ENCODE peak calls at places on chromosomes 3 and 15, in seven cellular contexts. One of them, this sample, is unnamed.

GRCh38 chr3:32176989-32177701 is 61.3 kb upstream of the CMTM8 start:
- DNase-seq in fibroblast of the aortic adventitia: peak; percentile 60
- DNase-seq in SK-N-SH: peak; percentile 24
- DNase-seq in suprapubic skin: no peak
- DNase-seq in lower lobe of right lung: no peak
- DNase-seq in SJCRH30: peak; percentile 34
- DNase-seq in PC-9: peak; percentile 55
- DNase-seq in this sample: peak; percentile 54

GRCh38 chr3:158663832-158664231 is 8.6 kb downstream of the LXN start:
- DNase-seq in suprapubic skin: no peak
- DNase-seq in lower lobe of right lung: no peak
- DNase-seq in PC-9: no peak
- DNase-seq in SJCRH30: no peak
- DNase-seq in fibroblast of the aortic adventitia: no peak
- DNase-seq in SK-N-SH: no peak
- DNase-seq in this sample: no peak

GRCh38 chr3:174331095-174331802 is 527.9 kb upstream of the NAALADL2 start:
- DNase-seq in suprapubic skin: no peak
- DNase-seq in lower lobe of right lung: no peak
- DNase-seq in SJCRH30: no peak
- DNase-seq in PC-9: no peak
- DNase-seq in fibroblast of the aortic adventitia: no peak
- DNase-seq in SK-N-SH: no peak
- DNase-seq in this sample: no peak

GRCh38 chr15:77482570-77482969 is 61.9 kb downstream of the HMG20A start:
- DNase-seq in PC-9: no peak
- DNase-seq in lower lobe of right lung: no peak
- DNase-seq in fibroblast of the aortic adventitia: peak; percentile 86
- DNase-seq in suprapubic skin: no peak
- DNase-seq in SJCRH30: no peak
- DNase-seq in SK-N-SH: no peak
- DNase-seq in this sample: no peak

GRCh38 chr3:146594843-146595482 is 10.2 kb downstream of the PLSCR5 start:
- DNase-seq in suprapubic skin: no peak
- DNase-seq in SJCRH30: no peak
- DNase-seq in SK-N-SH: no peak
- DNase-seq in lower lobe of right lung: no peak
- DNase-seq in fibroblast of the aortic adventitia: peak; percentile 44
- DNase-seq in PC-9: no peak
- DNase-seq in this sample: no peak

GRCh38 chr15:68429691-68430470 is 2.1 kb downstream of the ITGA11 start:
- DNase-seq in fibroblast of the aortic adventitia: peak; percentile 35
- DNase-seq in suprapubic skin: no peak
- DNase-seq in SK-N-SH: no peak
- DNase-seq in lower lobe of right lung: no peak
- DNase-seq in PC-9: no peak
- DNase-seq in SJCRH30: no peak
- DNase-seq in this sample: no peak

GRCh38 chr3:14649466-14649865 is 2.1 kb upstream of the CCDC174 start:
- DNase-seq in lower lobe of right lung: no peak
- DNase-seq in PC-9: no peak
- DNase-seq in SJCRH30: no peak
- DNase-seq in suprapubic skin: no peak
- DNase-seq in SK-N-SH: no peak
- DNase-seq in fibroblast of the aortic adventitia: no peak
- DNase-seq in this sample: no peak

GRCh38 chr3:194262345-194263305 is 88.5 kb downstream of the CPN2 start:
- DNase-seq in lower lobe of right lung: no peak
- DNase-seq in SJCRH30: no peak
- DNase-seq in suprapubic skin: peak; percentile 20
- DNase-seq in SK-N-SH: no peak
- DNase-seq in PC-9: no peak
- DNase-seq in fibroblast of the aortic adventitia: no peak
- DNase-seq in this sample: no peak

GRCh38 chr15:36879568-36880225 is 220.7 kb downstream of the MEIS2 start:
- DNase-seq in lower lobe of right lung: no peak
- DNase-seq in suprapubic skin: no peak
- DNase-seq in SK-N-SH: no peak
- DNase-seq in PC-9: no peak
- DNase-seq in SJCRH30: no peak
- DNase-seq in fibroblast of the aortic adventitia: no peak
- DNase-seq in this sample: peak; percentile 57

GRCh38 chr3:58628823-58629562 is 37.6 kb downstream of the FAM3D start:
- DNase-seq in lower lobe of right lung: no peak
- DNase-seq in SK-N-SH: peak; percentile 33
- DNase-seq in suprapubic skin: no peak
- DNase-seq in PC-9: no peak
- DNase-seq in fibroblast of the aortic adventitia: peak; percentile 99
- DNase-seq in SJCRH30: peak; percentile 32
- DNase-seq in this sample: no peak

GRCh38 chr3:21893250-21893649 is 142.2 kb upstream of the ZNF385D start:
- DNase-seq in PC-9: no peak
- DNase-seq in fibroblast of the aortic adventitia: peak; percentile 14
- DNase-seq in SK-N-SH: no peak
- DNase-seq in SJCRH30: no peak
- DNase-seq in suprapubic skin: no peak
- DNase-seq in lower lobe of right lung: no peak
- DNase-seq in this sample: no peak

GRCh38 chr3:106534206-106534605 is 665.4 kb upstream of the CBLB start:
- DNase-seq in fibroblast of the aortic adventitia: peak; percentile 12
- DNase-seq in PC-9: peak; percentile 44
- DNase-seq in SK-N-SH: no peak
- DNase-seq in lower lobe of right lung: no peak
- DNase-seq in SJCRH30: no peak
- DNase-seq in suprapubic skin: no peak
- DNase-seq in this sample: no peak

GRCh38 chr3:38131621-38132369 is 5.1 kb downstream of the ACAA1 start:
- DNase-seq in lower lobe of right lung: peak; percentile 47
- DNase-seq in suprapubic skin: peak; percentile 65
- DNase-seq in SJCRH30: no peak
- DNase-seq in fibroblast of the aortic adventitia: peak; percentile 42
- DNase-seq in PC-9: no peak
- DNase-seq in SK-N-SH: peak; percentile 60
- DNase-seq in this sample: peak; percentile 85

GRCh38 chr15:81301815-81302399 is 22.0 kb downstream of the STARD5 start:
- DNase-seq in suprapubic skin: no peak
- DNase-seq in lower lobe of right lung: peak; percentile 75
- DNase-seq in SK-N-SH: no peak
- DNase-seq in SJCRH30: no peak
- DNase-seq in PC-9: no peak
- DNase-seq in fibroblast of the aortic adventitia: no peak
- DNase-seq in this sample: no peak

GRCh38 chr3:154142608-154143007 is 21.4 kb downstream of the ARHGEF26 start:
- DNase-seq in lower lobe of right lung: no peak
- DNase-seq in PC-9: no peak
- DNase-seq in SK-N-SH: no peak
- DNase-seq in fibroblast of the aortic adventitia: no peak
- DNase-seq in SJCRH30: no peak
- DNase-seq in suprapubic skin: no peak
- DNase-seq in this sample: no peak

GRCh38 chr15:47415539-47415971 is 301.8 kb upstream of the SEMA6D start:
- DNase-seq in PC-9: no peak
- DNase-seq in lower lobe of right lung: no peak
- DNase-seq in SJCRH30: no peak
- DNase-seq in fibroblast of the aortic adventitia: no peak
- DNase-seq in suprapubic skin: no peak
- DNase-seq in SK-N-SH: no peak
- DNase-seq in this sample: no peak

GRCh38 chr3:69282191-69282590 is 103.7 kb downstream of the FRMD4B start:
- DNase-seq in SJCRH30: no peak
- DNase-seq in fibroblast of the aortic adventitia: no peak
- DNase-seq in suprapubic skin: no peak
- DNase-seq in SK-N-SH: no peak
- DNase-seq in lower lobe of right lung: no peak
- DNase-seq in PC-9: no peak
- DNase-seq in this sample: no peak

GRCh38 chr3:107429330-107430181 is 52.3 kb downstream of the CCDC54 start:
- DNase-seq in SJCRH30: peak; percentile 92
- DNase-seq in lower lobe of right lung: peak; percentile 77
- DNase-seq in SK-N-SH: peak; percentile 82
- DNase-seq in fibroblast of the aortic adventitia: peak; percentile 86
- DNase-seq in suprapubic skin: peak; percentile 84
- DNase-seq in PC-9: peak; percentile 86
- DNase-seq in this sample: peak; percentile 88

GRCh38 chr3:122392868-122393844 is 9.2 kb downstream of the FAM162A start:
- DNase-seq in lower lobe of right lung: no peak
- DNase-seq in SK-N-SH: peak; percentile 33
- DNase-seq in SJCRH30: peak; percentile 12
- DNase-seq in fibroblast of the aortic adventitia: peak; percentile 72
- DNase-seq in PC-9: peak; percentile 9
- DNase-seq in suprapubic skin: no peak
- DNase-seq in this sample: peak; percentile 42

GRCh38 chr3:159252274-159252673 is 450.4 kb downstream of the MFSD1 start:
- DNase-seq in lower lobe of right lung: no peak
- DNase-seq in suprapubic skin: no peak
- DNase-seq in PC-9: no peak
- DNase-seq in SJCRH30: no peak
- DNase-seq in fibroblast of the aortic adventitia: peak; percentile 77
- DNase-seq in SK-N-SH: no peak
- DNase-seq in this sample: no peak

GRCh38 chr15:65980824-65981456 is 111.6 kb downstream of the RAB11A start:
- DNase-seq in suprapubic skin: no peak
- DNase-seq in PC-9: peak; percentile 68
- DNase-seq in fibroblast of the aortic adventitia: peak; percentile 78
- DNase-seq in lower lobe of right lung: peak; percentile 68
- DNase-seq in SJCRH30: peak; percentile 63
- DNase-seq in SK-N-SH: peak; percentile 66
- DNase-seq in this sample: peak; percentile 90

GRCh38 chr15:70153948-70154439 is 56.3 kb upstream of the TLE3 start:
- DNase-seq in fibroblast of the aortic adventitia: no peak
- DNase-seq in SK-N-SH: no peak
- DNase-seq in SJCRH30: no peak
- DNase-seq in lower lobe of right lung: no peak
- DNase-seq in suprapubic skin: no peak
- DNase-seq in PC-9: no peak
- DNase-seq in this sample: no peak

GRCh38 chr3:13550257-13550693 is 1.4 kb downstream of the FBLN2 start:
- DNase-seq in PC-9: no peak
- DNase-seq in lower lobe of right lung: no peak
- DNase-seq in suprapubic skin: no peak
- DNase-seq in SK-N-SH: no peak
- DNase-seq in SJCRH30: no peak
- DNase-seq in fibroblast of the aortic adventitia: no peak
- DNase-seq in this sample: no peak

GRCh38 chr3:13555753-13556152 is 6.8 kb downstream of the FBLN2 start:
- DNase-seq in SJCRH30: no peak
- DNase-seq in PC-9: no peak
- DNase-seq in SK-N-SH: no peak
- DNase-seq in suprapubic skin: no peak
- DNase-seq in lower lobe of right lung: no peak
- DNase-seq in fibroblast of the aortic adventitia: no peak
- DNase-seq in this sample: no peak

GRCh38 chr3:13553686-13554085 is 4.8 kb downstream of the FBLN2 start:
- DNase-seq in SJCRH30: no peak
- DNase-seq in SK-N-SH: no peak
- DNase-seq in suprapubic skin: no peak
- DNase-seq in lower lobe of right lung: no peak
- DNase-seq in fibroblast of the aortic adventitia: no peak
- DNase-seq in PC-9: no peak
- DNase-seq in this sample: no peak

GRCh38 chr3:13550791-13551360 is 2.0 kb downstream of the FBLN2 start:
- DNase-seq in fibroblast of the aortic adventitia: no peak
- DNase-seq in PC-9: no peak
- DNase-seq in SK-N-SH: no peak
- DNase-seq in SJCRH30: no peak
- DNase-seq in lower lobe of right lung: no peak
- DNase-seq in suprapubic skin: no peak
- DNase-seq in this sample: peak; percentile 45

GRCh38 chr3:13552855-13553652 is 4.1 kb downstream of the FBLN2 start:
- DNase-seq in PC-9: no peak
- DNase-seq in lower lobe of right lung: no peak
- DNase-seq in SJCRH30: no peak
- DNase-seq in SK-N-SH: no peak
- DNase-seq in suprapubic skin: no peak
- DNase-seq in fibroblast of the aortic adventitia: peak; percentile 64
- DNase-seq in this sample: no peak
- H3K4me3 ChIP-seq in PC-9: no peak overlapping the region
- H3K4me3 ChIP-seq in lower lobe of right lung: no peak overlapping the region
- H3K4me3 ChIP-seq in SJCRH30: no peak overlapping the region
- H3K4me3 ChIP-seq in SK-N-SH: no peak overlapping the region
- H3K4me3 ChIP-seq in suprapubic skin: peak overlapping the region; percentile 3
- H3K4me3 ChIP-seq in fibroblast of the aortic adventitia: no peak overlapping the region
- H3K4me3 ChIP-seq in this sample: no peak overlapping the region

DNA sequence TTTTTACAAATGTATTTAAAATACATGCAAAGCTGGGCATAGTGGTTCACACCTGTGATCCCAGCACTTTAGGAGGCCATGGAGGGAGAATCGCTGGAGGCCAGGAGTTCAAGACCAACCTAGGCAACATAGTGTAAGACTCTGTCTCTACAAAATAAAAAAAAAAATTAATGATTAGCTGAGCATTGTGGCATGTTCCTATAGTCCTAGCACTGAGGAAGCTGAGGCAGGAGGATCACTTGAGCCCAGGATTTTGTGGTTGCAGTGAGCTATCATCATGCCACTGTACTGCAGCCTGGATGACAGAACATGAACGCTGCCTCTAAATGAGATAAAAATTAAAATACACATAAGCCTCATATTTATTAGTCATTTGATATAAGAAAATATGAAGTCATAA is 142.8 kb downstream of the TCF12 start:
- DNase-seq in suprapubic skin: no peak
- DNase-seq in fibroblast of the aortic adventitia: no peak
- DNase-seq in PC-9: no peak
- DNase-seq in lower lobe of right lung: no peak
- DNase-seq in SJCRH30: no peak
- DNase-seq in SK-N-SH: no peak
- DNase-seq in this sample: no peak
- H3K4me3 ChIP-seq in suprapubic skin: no peak overlapping the region
- H3K4me3 ChIP-seq in fibroblast of the aortic adventitia: no peak overlapping the region
- H3K4me3 ChIP-seq in PC-9: no peak overlapping the region
- H3K4me3 ChIP-seq in lower lobe of right lung: no peak overlapping the region
- H3K4me3 ChIP-seq in SJCRH30: no peak overlapping the region
- H3K4me3 ChIP-seq in SK-N-SH: peak overlapping the region; percentile 7
- H3K4me3 ChIP-seq in this sample: no peak overlapping the region

GRCh38 chr3:133792171-133792763 is 13.3 kb upstream of the SRPRB start:
- DNase-seq in lower lobe of right lung: no peak
- DNase-seq in SJCRH30: no peak
- DNase-seq in fibroblast of the aortic adventitia: peak; percentile 7
- DNase-seq in suprapubic skin: no peak
- DNase-seq in PC-9: no peak
- DNase-seq in SK-N-SH: no peak
- DNase-seq in this sample: no peak
- H3K4me3 ChIP-seq in lower lobe of right lung: no peak overlapping the region
- H3K4me3 ChIP-seq in SJCRH30: no peak overlapping the region
- H3K4me3 ChIP-seq in fibroblast of the aortic adventitia: no peak overlapping the region
- H3K4me3 ChIP-seq in suprapubic skin: no peak overlapping the region
- H3K4me3 ChIP-seq in PC-9: no peak overlapping the region
- H3K4me3 ChIP-seq in SK-N-SH: no peak overlapping the region
- H3K4me3 ChIP-seq in this sample: no peak overlapping the region

DNA sequence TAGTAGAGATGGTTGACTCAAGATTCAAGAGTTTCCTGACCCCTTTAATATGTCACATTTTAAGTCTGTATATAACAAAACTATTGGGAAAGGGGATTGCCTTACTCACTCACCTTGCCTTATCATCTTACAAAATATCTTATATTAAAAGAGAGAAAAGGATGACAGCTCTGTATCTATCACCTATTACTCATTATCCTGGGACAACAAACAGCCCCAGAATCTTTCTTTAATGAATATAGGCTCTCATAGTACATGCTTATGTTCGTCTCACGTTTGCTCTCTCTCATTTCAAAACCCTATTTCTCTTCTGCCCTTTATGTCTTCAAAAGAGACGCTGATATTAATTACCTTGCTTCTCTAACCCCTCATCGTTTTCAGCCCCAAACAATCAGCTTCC is 1023.4 kb upstream of the CFAP20DC start:
- DNase-seq in suprapubic skin: no peak
- DNase-seq in SJCRH30: no peak
- DNase-seq in SK-N-SH: no peak
- DNase-seq in PC-9: no peak
- DNase-seq in fibroblast of the aortic adventitia: no peak
- DNase-seq in lower lobe of right lung: no peak
- DNase-seq in this sample: no peak
- H3K4me3 ChIP-seq in suprapubic skin: no peak overlapping the region
- H3K4me3 ChIP-seq in SJCRH30: no peak overlapping the region
- H3K4me3 ChIP-seq in SK-N-SH: no peak overlapping the region
- H3K4me3 ChIP-seq in PC-9: no peak overlapping the region
- H3K4me3 ChIP-seq in fibroblast of the aortic adventitia: no peak overlapping the region
- H3K4me3 ChIP-seq in lower lobe of right lung: no peak overlapping the region
- H3K4me3 ChIP-seq in this sample: no peak overlapping the region